ENCODE peak calls at places on chromosome 9, in five cellular contexts. T is hypothalamus, M is EL, N is MCF 10A, B is AG20443. A is an unnamed sample.

GRCh38 chr9:36970007-36970888 is 63.8 kb downstream of the PAX5 start:
- DNase-seq in T (no peak), M (no peak), N (peak), B (no peak), A (no peak)

GRCh38 chr9:5783982-5784381 is 48.9 kb downstream of the ERMP1 start:
- DNase-seq in T (no peak), M (no peak), N (no peak), B (no peak), A (no peak)

GRCh38 chr9:35938474-35939145 is 19.3 kb downstream of the OR2S2 start:
- DNase-seq in T (no peak), M (no peak), N (no peak), B (no peak), A (no peak)

GRCh38 chr9:87685871-87686519 is 39.9 kb upstream of the CTSL start:
- DNase-seq in T (no peak), M (no peak), N (no peak), B (peak), A (no peak)

GRCh38 chr9:134814598-134815215 is 65.9 kb upstream of the FCN2 start:
- DNase-seq in T (no peak), M (peak), N (no peak), B (peak), A (no peak)

GRCh38 chr9:106897223-106897622 is 34.3 kb downstream of the ZNF462 start:
- DNase-seq in T (no peak), M (peak), N (no peak), B (peak), A (no peak)

GRCh38 chr9:115164511-115164974 is 46.6 kb upstream of the TNC start:
- DNase-seq in T (peak), M (peak), N (peak), B (peak), A (peak)

GRCh38 chr9:128120741-128121465 is 6.6 kb downstream of the PTGES2 start:
- DNase-seq in T (no peak), M (no peak), N (no peak), B (no peak), A (no peak)

GRCh38 chr9:94909250-94909894 is 182.9 kb downstream of the AOPEP start:
- DNase-seq in T (no peak), M (no peak), N (no peak), B (no peak), A (no peak)

GRCh38 chr9:2181794-2182193 is 166.6 kb downstream of the SMARCA2 start:
- DNase-seq in T (peak), M (peak), N (peak), B (peak), A (peak)

GRCh38 chr9:111294691-111295451 is 35.2 kb downstream of the OR2K2 start:
- DNase-seq in T (no peak), M (no peak), N (no peak), B (no peak), A (peak)

A was measured in head of caudate nucleus.